ENCODE peak calls at places on chromosomes 3 and 15, in ten cellular contexts. P, C, W, B, O, H, N, F, Z and V are unnamed samples.

GRCh38 chr3:182765287-182765686 is 28.0 kb upstream of the ATP11B start:
- ATAC-seq in P (no peak), C (no peak), W (no peak), B (no peak), O (no peak), H (no peak), N (no peak), F (no peak), Z (no peak), V (no peak)

GRCh38 chr3:105304487-105304886 is 62.2 kb upstream of the ALCAM start:
- ATAC-seq in P (no peak), C (no peak), W (no peak), B (no peak), O (no peak), H (no peak), N (no peak), F (no peak), Z (no peak), V (no peak)

GRCh38 chr15:55475842-55476241 is 32.2 kb downstream of the DNAAF4 start:
- ATAC-seq in P (no peak), C (no peak), W (no peak), B (no peak), O (no peak), H (no peak), N (no peak), F (no peak), Z (no peak), V (no peak)

GRCh38 chr15:57635300-57635944 is 43.7 kb downstream of the MYZAP start:
- ATAC-seq in P (peak; percentile 82), C (peak; percentile 61), W (no peak), B (no peak), O (no peak), H (no peak), N (peak; percentile 78), F (no peak), Z (no peak), V (no peak)

GRCh38 chr15:64870350-64870749 is 28.6 kb downstream of the PLEKHO2 start:
- ATAC-seq in P (no peak), C (no peak), W (no peak), B (no peak), O (no peak), H (no peak), N (no peak), F (no peak), Z (no peak), V (no peak)

GRCh38 chr3:171456765-171457164 is 3.4 kb downstream of the TNIK start:
- ATAC-seq in P (no peak), C (no peak), W (no peak), B (no peak), O (no peak), H (no peak), N (no peak), F (no peak), Z (no peak), V (no peak)

GRCh38 chr3:191484461-191484860 is 23.5 kb downstream of the PYDC2 start:
- ATAC-seq in P (no peak), C (no peak), W (no peak), B (no peak), O (no peak), H (no peak), N (no peak), F (no peak), Z (no peak), V (no peak)

GRCh38 chr3:31831526-31832034 is 149.5 kb downstream of the OSBPL10 start:
- ATAC-seq in P (no peak), C (no peak), W (no peak), B (no peak), O (no peak), H (no peak), N (no peak), F (no peak), Z (no peak), V (no peak)

GRCh38 chr3:121545049-121545563 is 682 bp downstream of the POLQ start:
- ATAC-seq in P (no peak), C (no peak), W (no peak), B (no peak), O (no peak), H (peak; percentile 3), N (no peak), F (peak; percentile 17), Z (no peak), V (no peak)

GRCh38 chr15:50876260-50876988 is 32.1 kb upstream of the AP4E1 start:
- ATAC-seq in P (no peak), C (no peak), W (peak; percentile 12), B (peak; percentile 35), O (no peak), H (no peak), N (no peak), F (no peak), Z (peak; percentile 29), V (no peak)

GRCh38 chr15:74158855-74159650 is 14.5 kb upstream of the ISLR start:
- ATAC-seq in P (no peak), C (no peak), W (no peak), B (no peak), O (no peak), H (no peak), N (no peak), F (peak; percentile 68), Z (no peak), V (peak; percentile 55)

GRCh38 chr15:85583404-85584390 is 203.3 kb downstream of the AKAP13 start:
- ATAC-seq in P (peak; percentile 30), C (no peak), W (peak; percentile 29), B (peak; percentile 25), O (peak; percentile 25), H (peak; percentile 53), N (peak; percentile 25), F (peak; percentile 46), Z (no peak), V (peak; percentile 78)

GRCh38 chr15:74957301-74958035 is 896 bp upstream of the RPP25 start:
- ATAC-seq in P (peak; percentile 57), C (peak; percentile 61), W (no peak), B (no peak), O (peak; percentile 61), H (peak; percentile 2), N (peak; percentile 35), F (no peak), Z (no peak), V (peak; percentile 13)

GRCh38 chr15:60350121-60350520 is 47.7 kb downstream of the ANXA2 start:
- ATAC-seq in P (no peak), C (no peak), W (no peak), B (no peak), O (no peak), H (no peak), N (no peak), F (no peak), Z (no peak), V (no peak)

GRCh38 chr15:64149424-64150235 is 1.9 kb upstream of the SNX22 start:
- ATAC-seq in P (no peak), C (no peak), W (no peak), B (no peak), O (no peak), H (no peak), N (no peak), F (no peak), Z (no peak), V (no peak)

GRCh38 chr15:64093627-64094417 is at the start of gene CIAO2A:
- ATAC-seq in P (peak; percentile 83), C (peak; percentile 95), W (peak; percentile 80), B (peak; percentile 77), O (peak; percentile 93), H (peak; percentile 81), N (peak; percentile 89), F (peak; percentile 86), Z (peak; percentile 71), V (peak; percentile 89)

GRCh38 chr3:78154521-78155186 is 1114.8 kb downstream of the ROBO2 start:
- ATAC-seq in P (peak; percentile 65), C (no peak), W (no peak), B (no peak), O (no peak), H (no peak), N (no peak), F (no peak), Z (no peak), V (no peak)

GRCh38 chr3:146072824-146073223 is 88.2 kb downstream of the PLOD2 start:
- ATAC-seq in P (peak; percentile 57), C (no peak), W (no peak), B (no peak), O (no peak), H (no peak), N (peak; percentile 75), F (no peak), Z (no peak), V (no peak)

GRCh38 chr3:141091416-141091815 is 40.3 kb downstream of the SPSB4 start:
- ATAC-seq in P (no peak), C (no peak), W (no peak), B (no peak), O (no peak), H (no peak), N (no peak), F (no peak), Z (no peak), V (peak; percentile 5)

GRCh38 chr3:101518421-101518871 is 5.4 kb upstream of the SENP7 start:
- ATAC-seq in P (no peak), C (no peak), W (peak; percentile 91), B (peak; percentile 89), O (peak; percentile 55), H (peak; percentile 98), N (no peak), F (peak; percentile 95), Z (peak; percentile 82), V (peak; percentile 95)

GRCh38 chr3:172056416-172056815 is 17.0 kb downstream of the FNDC3B start:
- ATAC-seq in P (no peak), C (no peak), W (no peak), B (no peak), O (no peak), H (no peak), N (no peak), F (no peak), Z (no peak), V (no peak)

GRCh38 chr3:101074518-101074917 is 81.3 kb upstream of the ABI3BP start:
- ATAC-seq in P (no peak), C (no peak), W (no peak), B (no peak), O (no peak), H (no peak), N (no peak), F (no peak), Z (no peak), V (no peak)